ENCODE peak calls at places on chromosomes 4 and X, in ten cellular contexts. One of them, this sample, is unnamed.

GRCh38 chr4:127965803-127966175 is 583 bp downstream of the ABHD18 start:
- DNase-seq in mammary epithelial cell: peak
- DNase-seq in fibroblast of villous mesenchyme: no peak
- DNase-seq in hepatocyte: peak
- DNase-seq in RWPE1: peak
- DNase-seq in sigmoid colon: peak
- DNase-seq in choroid plexus epithelial cell: peak
- DNase-seq in A549: peak
- DNase-seq in WTC11: peak
- DNase-seq in IMR-90: peak
- DNase-seq in this sample: no peak

GRCh38 chr4:71878388-71878787 is 94.5 kb upstream of the GC start:
- DNase-seq in mammary epithelial cell: no peak
- DNase-seq in fibroblast of villous mesenchyme: no peak
- DNase-seq in hepatocyte: no peak
- DNase-seq in RWPE1: no peak
- DNase-seq in sigmoid colon: no peak
- DNase-seq in choroid plexus epithelial cell: no peak
- DNase-seq in A549: no peak
- DNase-seq in WTC11: no peak
- DNase-seq in IMR-90: no peak
- DNase-seq in this sample: no peak

GRCh38 chr4:159508917-159509500 is 406.1 kb downstream of the RAPGEF2 start:
- DNase-seq in mammary epithelial cell: peak
- DNase-seq in fibroblast of villous mesenchyme: no peak
- DNase-seq in hepatocyte: no peak
- DNase-seq in RWPE1: no peak
- DNase-seq in sigmoid colon: no peak
- DNase-seq in choroid plexus epithelial cell: peak
- DNase-seq in A549: no peak
- DNase-seq in WTC11: no peak
- DNase-seq in IMR-90: no peak
- DNase-seq in this sample: no peak

GRCh38 chr4:8176547-8177399 is 18.2 kb upstream of the ABLIM2 start:
- DNase-seq in mammary epithelial cell: peak
- DNase-seq in fibroblast of villous mesenchyme: peak
- DNase-seq in hepatocyte: peak
- DNase-seq in RWPE1: peak
- DNase-seq in sigmoid colon: no peak
- DNase-seq in choroid plexus epithelial cell: peak
- DNase-seq in A549: peak
- DNase-seq in WTC11: peak
- DNase-seq in IMR-90: peak
- DNase-seq in this sample: peak

GRCh38 chr4:151674804-151675290 is 86.0 kb downstream of the GATB start:
- DNase-seq in mammary epithelial cell: peak
- DNase-seq in fibroblast of villous mesenchyme: peak
- DNase-seq in hepatocyte: peak
- DNase-seq in RWPE1: peak
- DNase-seq in sigmoid colon: peak
- DNase-seq in choroid plexus epithelial cell: peak
- DNase-seq in A549: no peak
- DNase-seq in WTC11: peak
- DNase-seq in IMR-90: no peak
- DNase-seq in this sample: peak

GRCh38 chrX:6695717-6696116 is 160.8 kb upstream of the VCX3A start:
- DNase-seq in mammary epithelial cell: no peak
- DNase-seq in fibroblast of villous mesenchyme: no peak
- DNase-seq in hepatocyte: no peak
- DNase-seq in RWPE1: no peak
- DNase-seq in sigmoid colon: no peak
- DNase-seq in choroid plexus epithelial cell: no peak
- DNase-seq in A549: no peak
- DNase-seq in WTC11: no peak
- DNase-seq in IMR-90: no peak
- DNase-seq in this sample: no peak

GRCh38 chr4:145954924-145955339 is 16.3 kb upstream of the ZNF827 start:
- DNase-seq in mammary epithelial cell: peak
- DNase-seq in fibroblast of villous mesenchyme: peak
- DNase-seq in hepatocyte: peak
- DNase-seq in RWPE1: peak
- DNase-seq in sigmoid colon: no peak
- DNase-seq in choroid plexus epithelial cell: peak
- DNase-seq in A549: peak
- DNase-seq in WTC11: no peak
- DNase-seq in IMR-90: peak
- DNase-seq in this sample: no peak

GRCh38 chr4:176259330-176260090 is 9.5 kb downstream of the ASB5 start:
- DNase-seq in mammary epithelial cell: peak
- DNase-seq in fibroblast of villous mesenchyme: peak
- DNase-seq in hepatocyte: peak
- DNase-seq in RWPE1: peak
- DNase-seq in sigmoid colon: no peak
- DNase-seq in choroid plexus epithelial cell: peak
- DNase-seq in A549: no peak
- DNase-seq in WTC11: no peak
- DNase-seq in IMR-90: peak
- DNase-seq in this sample: no peak

GRCh38 chr4:158722291-158722916 is 792 bp downstream of the PPID start:
- DNase-seq in mammary epithelial cell: peak
- DNase-seq in fibroblast of villous mesenchyme: peak
- DNase-seq in hepatocyte: peak
- DNase-seq in RWPE1: peak
- DNase-seq in sigmoid colon: no peak
- DNase-seq in choroid plexus epithelial cell: peak
- DNase-seq in A549: peak
- DNase-seq in WTC11: no peak
- DNase-seq in IMR-90: peak
- DNase-seq in this sample: no peak

GRCh38 chr4:98199247-98199646 is 56.0 kb upstream of the STPG2 start:
- DNase-seq in mammary epithelial cell: no peak
- DNase-seq in fibroblast of villous mesenchyme: peak
- DNase-seq in hepatocyte: no peak
- DNase-seq in RWPE1: no peak
- DNase-seq in sigmoid colon: no peak
- DNase-seq in choroid plexus epithelial cell: peak
- DNase-seq in A549: no peak
- DNase-seq in WTC11: no peak
- DNase-seq in IMR-90: no peak
- DNase-seq in this sample: no peak

GRCh38 chr4:172865531-172866127 is 303.0 kb upstream of the GALNT7 start:
- DNase-seq in mammary epithelial cell: no peak
- DNase-seq in fibroblast of villous mesenchyme: no peak
- DNase-seq in hepatocyte: no peak
- DNase-seq in RWPE1: no peak
- DNase-seq in sigmoid colon: no peak
- DNase-seq in choroid plexus epithelial cell: no peak
- DNase-seq in A549: no peak
- DNase-seq in WTC11: no peak
- DNase-seq in IMR-90: no peak
- DNase-seq in this sample: no peak
- TF ChIP-seq CTCF in mammary epithelial cell: peak
- TF ChIP-seq CTCF in fibroblast of villous mesenchyme: no peak
- TF ChIP-seq CTCF in hepatocyte: peak
- TF ChIP-seq CTCF in RWPE1: no peak
- TF ChIP-seq CTCF in sigmoid colon: no peak
- TF ChIP-seq CTCF in choroid plexus epithelial cell: no peak
- TF ChIP-seq CTCF in A549: no peak
- TF ChIP-seq CTCF in WTC11: no peak
- TF ChIP-seq CTCF in IMR-90: no peak
- TF ChIP-seq CTCF in this sample: no peak

GRCh38 chrX:100745806-100746537 is 14.1 kb upstream of the SYTL4 start:
- DNase-seq in mammary epithelial cell: no peak
- DNase-seq in fibroblast of villous mesenchyme: peak
- DNase-seq in hepatocyte: no peak
- DNase-seq in RWPE1: no peak
- DNase-seq in sigmoid colon: peak
- DNase-seq in choroid plexus epithelial cell: peak
- DNase-seq in A549: no peak
- DNase-seq in WTC11: no peak
- DNase-seq in IMR-90: no peak
- DNase-seq in this sample: no peak
- TF ChIP-seq CTCF in mammary epithelial cell: no peak
- TF ChIP-seq CTCF in fibroblast of villous mesenchyme: no peak
- TF ChIP-seq CTCF in hepatocyte: no peak
- TF ChIP-seq CTCF in RWPE1: no peak
- TF ChIP-seq CTCF in sigmoid colon: no peak
- TF ChIP-seq CTCF in choroid plexus epithelial cell: no peak
- TF ChIP-seq CTCF in A549: no peak
- TF ChIP-seq CTCF in WTC11: no peak
- TF ChIP-seq CTCF in IMR-90: no peak
- TF ChIP-seq CTCF in this sample: no peak

GRCh38 chrX:115912372-115912897 is 258.1 kb upstream of the AGTR2 start:
- DNase-seq in mammary epithelial cell: no peak
- DNase-seq in fibroblast of villous mesenchyme: peak
- DNase-seq in hepatocyte: no peak
- DNase-seq in RWPE1: no peak
- DNase-seq in sigmoid colon: no peak
- DNase-seq in choroid plexus epithelial cell: peak
- DNase-seq in A549: no peak
- DNase-seq in WTC11: peak
- DNase-seq in IMR-90: no peak
- DNase-seq in this sample: no peak
- TF ChIP-seq CTCF in mammary epithelial cell: peak
- TF ChIP-seq CTCF in fibroblast of villous mesenchyme: peak
- TF ChIP-seq CTCF in hepatocyte: no peak
- TF ChIP-seq CTCF in RWPE1: no peak
- TF ChIP-seq CTCF in sigmoid colon: no peak
- TF ChIP-seq CTCF in choroid plexus epithelial cell: peak
- TF ChIP-seq CTCF in A549: no peak
- TF ChIP-seq CTCF in WTC11: no peak
- TF ChIP-seq CTCF in IMR-90: no peak
- TF ChIP-seq CTCF in this sample: peak

GRCh38 chr4:93855926-93856325 is 27.4 kb downstream of the ATOH1 start:
- DNase-seq in mammary epithelial cell: no peak
- DNase-seq in fibroblast of villous mesenchyme: no peak
- DNase-seq in hepatocyte: no peak
- DNase-seq in RWPE1: no peak
- DNase-seq in sigmoid colon: no peak
- DNase-seq in choroid plexus epithelial cell: no peak
- DNase-seq in A549: no peak
- DNase-seq in WTC11: no peak
- DNase-seq in IMR-90: no peak
- DNase-seq in this sample: no peak
- TF ChIP-seq CTCF in mammary epithelial cell: no peak
- TF ChIP-seq CTCF in fibroblast of villous mesenchyme: no peak
- TF ChIP-seq CTCF in hepatocyte: no peak
- TF ChIP-seq CTCF in RWPE1: no peak
- TF ChIP-seq CTCF in sigmoid colon: no peak
- TF ChIP-seq CTCF in choroid plexus epithelial cell: no peak
- TF ChIP-seq CTCF in A549: no peak
- TF ChIP-seq CTCF in WTC11: no peak
- TF ChIP-seq CTCF in IMR-90: no peak
- TF ChIP-seq CTCF in this sample: no peak

GRCh38 chr4:42574873-42575272 is 82.0 kb downstream of the ATP8A1 start:
- DNase-seq in mammary epithelial cell: no peak
- DNase-seq in fibroblast of villous mesenchyme: no peak
- DNase-seq in hepatocyte: no peak
- DNase-seq in RWPE1: no peak
- DNase-seq in sigmoid colon: no peak
- DNase-seq in choroid plexus epithelial cell: no peak
- DNase-seq in A549: no peak
- DNase-seq in WTC11: no peak
- DNase-seq in IMR-90: no peak
- DNase-seq in this sample: no peak

GRCh38 chr4:42579903-42580302 is 77.0 kb downstream of the ATP8A1 start:
- DNase-seq in mammary epithelial cell: no peak
- DNase-seq in fibroblast of villous mesenchyme: no peak
- DNase-seq in hepatocyte: no peak
- DNase-seq in RWPE1: no peak
- DNase-seq in sigmoid colon: no peak
- DNase-seq in choroid plexus epithelial cell: no peak
- DNase-seq in A549: no peak
- DNase-seq in WTC11: no peak
- DNase-seq in IMR-90: no peak
- DNase-seq in this sample: no peak

GRCh38 chr4:42573249-42573648 is 83.7 kb downstream of the ATP8A1 start:
- DNase-seq in mammary epithelial cell: no peak
- DNase-seq in fibroblast of villous mesenchyme: no peak
- DNase-seq in hepatocyte: no peak
- DNase-seq in RWPE1: no peak
- DNase-seq in sigmoid colon: no peak
- DNase-seq in choroid plexus epithelial cell: no peak
- DNase-seq in A549: no peak
- DNase-seq in WTC11: no peak
- DNase-seq in IMR-90: no peak
- DNase-seq in this sample: no peak

GRCh38 chr4:42578187-42578586 is 78.7 kb downstream of the ATP8A1 start:
- DNase-seq in mammary epithelial cell: no peak
- DNase-seq in fibroblast of villous mesenchyme: no peak
- DNase-seq in hepatocyte: no peak
- DNase-seq in RWPE1: no peak
- DNase-seq in sigmoid colon: no peak
- DNase-seq in choroid plexus epithelial cell: no peak
- DNase-seq in A549: no peak
- DNase-seq in WTC11: no peak
- DNase-seq in IMR-90: no peak
- DNase-seq in this sample: no peak
- TF ChIP-seq CTCF in mammary epithelial cell: no peak
- TF ChIP-seq CTCF in fibroblast of villous mesenchyme: no peak
- TF ChIP-seq CTCF in hepatocyte: no peak
- TF ChIP-seq CTCF in RWPE1: no peak
- TF ChIP-seq CTCF in sigmoid colon: no peak
- TF ChIP-seq CTCF in choroid plexus epithelial cell: no peak
- TF ChIP-seq CTCF in A549: no peak
- TF ChIP-seq CTCF in WTC11: no peak
- TF ChIP-seq CTCF in IMR-90: no peak
- TF ChIP-seq CTCF in this sample: no peak

DNA sequence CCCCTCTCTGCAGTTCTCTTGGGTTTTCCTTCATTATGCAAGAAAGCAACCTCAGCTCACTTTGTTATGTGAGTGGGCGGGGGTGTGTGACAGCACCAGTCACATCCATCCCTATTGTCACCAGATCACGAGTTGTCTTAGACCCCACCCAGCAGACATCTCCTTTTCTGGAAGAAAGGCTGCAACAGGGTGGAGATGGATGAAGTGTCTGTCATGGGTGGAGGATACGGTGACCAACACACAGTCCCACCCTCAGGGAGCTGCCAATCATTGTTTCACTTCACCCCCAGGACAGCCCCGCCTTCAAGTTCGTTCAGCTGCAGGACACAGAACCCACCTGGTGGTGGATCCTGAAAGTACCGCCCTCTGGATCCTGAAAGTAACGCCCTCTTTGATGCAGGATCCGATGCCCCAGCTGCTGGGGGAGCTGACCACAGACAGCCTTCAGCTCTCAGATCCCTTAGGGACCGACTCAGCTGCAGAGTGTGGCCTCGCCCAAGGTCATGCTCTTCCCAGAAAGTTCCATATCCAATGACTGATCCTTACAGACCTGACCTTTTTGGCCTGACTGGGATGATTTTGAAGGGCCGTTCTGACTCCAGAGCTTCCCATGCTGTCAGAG is 79.7 kb downstream of the SMIM20 start:
- DNase-seq in mammary epithelial cell: no peak
- DNase-seq in fibroblast of villous mesenchyme: no peak
- DNase-seq in hepatocyte: peak
- DNase-seq in RWPE1: peak
- DNase-seq in sigmoid colon: no peak
- DNase-seq in choroid plexus epithelial cell: peak
- DNase-seq in A549: peak
- DNase-seq in WTC11: peak
- DNase-seq in IMR-90: no peak
- DNase-seq in this sample: peak
- TF ChIP-seq CTCF in mammary epithelial cell: no peak
- TF ChIP-seq CTCF in fibroblast of villous mesenchyme: peak
- TF ChIP-seq CTCF in hepatocyte: peak
- TF ChIP-seq CTCF in RWPE1: no peak
- TF ChIP-seq CTCF in sigmoid colon: no peak
- TF ChIP-seq CTCF in choroid plexus epithelial cell: peak
- TF ChIP-seq CTCF in A549: no peak
- TF ChIP-seq CTCF in WTC11: peak
- TF ChIP-seq CTCF in IMR-90: peak
- TF ChIP-seq CTCF in this sample: peak

This sample was measured in endothelial cell.